ENCODE peak calls at places on chromosomes 4 and X, in seven cellular contexts. One of them, this sample, is unnamed.

GRCh38 chrX:4253092-4253491 is 539.6 kb upstream of the PRKX start:
- ATAC-seq in CD8-positive, alpha-beta T cell: no peak
- ATAC-seq in HepG2: no peak
- ATAC-seq in T-helper 17 cell: no peak
- ATAC-seq in left colon: no peak
- ATAC-seq in K562: no peak
- ATAC-seq in omental fat pad: no peak
- ATAC-seq in this sample: no peak

GRCh38 chr4:77994194-77994721 is 62.9 kb upstream of the FRAS1 start:
- ATAC-seq in CD8-positive, alpha-beta T cell: peak; percentile 29
- ATAC-seq in HepG2: peak; percentile 95
- ATAC-seq in T-helper 17 cell: peak; percentile 32
- ATAC-seq in omental fat pad: peak; percentile 78
- ATAC-seq in left colon: peak; percentile 70
- ATAC-seq in K562: peak; percentile 92
- ATAC-seq in this sample: peak; percentile 51

GRCh38 chrX:85573801-85574200 is 194.3 kb upstream of the POF1B start:
- ATAC-seq in left colon: no peak
- ATAC-seq in HepG2: no peak
- ATAC-seq in T-helper 17 cell: no peak
- ATAC-seq in omental fat pad: no peak
- ATAC-seq in CD8-positive, alpha-beta T cell: no peak
- ATAC-seq in K562: no peak
- ATAC-seq in this sample: no peak

GRCh38 chrX:119155416-119156035 is 27.9 kb upstream of the KIAA1210 start:
- ATAC-seq in HepG2: no peak
- ATAC-seq in CD8-positive, alpha-beta T cell: no peak
- ATAC-seq in K562: peak; percentile 39
- ATAC-seq in T-helper 17 cell: no peak
- ATAC-seq in left colon: peak; percentile 100
- ATAC-seq in omental fat pad: peak; percentile 84
- ATAC-seq in this sample: no peak

GRCh38 chr4:99945718-99946345 is 586 bp downstream of the DNAJB14 start:
- ATAC-seq in CD8-positive, alpha-beta T cell: no peak
- ATAC-seq in left colon: peak; percentile 12
- ATAC-seq in HepG2: peak; percentile 41
- ATAC-seq in T-helper 17 cell: no peak
- ATAC-seq in omental fat pad: peak; percentile 38
- ATAC-seq in K562: peak; percentile 16
- ATAC-seq in this sample: no peak

GRCh38 chrX:111168314-111168713 is 72.3 kb downstream of the PAK3 start:
- ATAC-seq in K562: peak; percentile 52
- ATAC-seq in left colon: no peak
- ATAC-seq in CD8-positive, alpha-beta T cell: no peak
- ATAC-seq in HepG2: no peak
- ATAC-seq in omental fat pad: no peak
- ATAC-seq in T-helper 17 cell: no peak
- ATAC-seq in this sample: no peak

GRCh38 chr4:85431881-85432280 is 43.1 kb upstream of the ARHGAP24 start:
- ATAC-seq in omental fat pad: no peak
- ATAC-seq in HepG2: no peak
- ATAC-seq in left colon: no peak
- ATAC-seq in K562: no peak
- ATAC-seq in T-helper 17 cell: no peak
- ATAC-seq in CD8-positive, alpha-beta T cell: no peak
- ATAC-seq in this sample: no peak

GRCh38 chrX:87873347-87873941 is 355.8 kb downstream of the KLHL4 start:
- ATAC-seq in omental fat pad: no peak
- ATAC-seq in T-helper 17 cell: no peak
- ATAC-seq in CD8-positive, alpha-beta T cell: no peak
- ATAC-seq in left colon: no peak
- ATAC-seq in HepG2: peak; percentile 32
- ATAC-seq in K562: no peak
- ATAC-seq in this sample: no peak

GRCh38 chrX:116289592-116289991 is 119.0 kb downstream of the AGTR2 start:
- ATAC-seq in K562: no peak
- ATAC-seq in omental fat pad: no peak
- ATAC-seq in HepG2: no peak
- ATAC-seq in left colon: no peak
- ATAC-seq in CD8-positive, alpha-beta T cell: no peak
- ATAC-seq in T-helper 17 cell: no peak
- ATAC-seq in this sample: no peak

GRCh38 chrX:22095306-22095705 is 63.2 kb downstream of the PHEX start:
- ATAC-seq in left colon: peak; percentile 70
- ATAC-seq in HepG2: no peak
- ATAC-seq in K562: no peak
- ATAC-seq in omental fat pad: peak; percentile 41
- ATAC-seq in T-helper 17 cell: no peak
- ATAC-seq in CD8-positive, alpha-beta T cell: no peak
- ATAC-seq in this sample: peak; percentile 90

GRCh38 chrX:139187738-139188137 is 342.8 kb upstream of the F9 start:
- ATAC-seq in HepG2: no peak
- ATAC-seq in omental fat pad: no peak
- ATAC-seq in T-helper 17 cell: no peak
- ATAC-seq in left colon: no peak
- ATAC-seq in CD8-positive, alpha-beta T cell: no peak
- ATAC-seq in K562: no peak
- ATAC-seq in this sample: no peak

GRCh38 chr4:153502584-153502983 is 36.4 kb downstream of the TMEM131L start:
- ATAC-seq in HepG2: no peak
- ATAC-seq in CD8-positive, alpha-beta T cell: no peak
- ATAC-seq in T-helper 17 cell: no peak
- ATAC-seq in left colon: no peak
- ATAC-seq in K562: no peak
- ATAC-seq in omental fat pad: no peak
- ATAC-seq in this sample: no peak

GRCh38 chrX:95058815-95059214 is 1384.8 kb downstream of the FAM133A start:
- ATAC-seq in omental fat pad: no peak
- ATAC-seq in HepG2: no peak
- ATAC-seq in K562: no peak
- ATAC-seq in left colon: no peak
- ATAC-seq in T-helper 17 cell: no peak
- ATAC-seq in CD8-positive, alpha-beta T cell: no peak
- ATAC-seq in this sample: no peak

GRCh38 chr4:1293981-1294380 is 4.3 kb downstream of the MAEA start:
- ATAC-seq in CD8-positive, alpha-beta T cell: no peak
- ATAC-seq in omental fat pad: no peak
- ATAC-seq in K562: no peak
- ATAC-seq in T-helper 17 cell: no peak
- ATAC-seq in left colon: no peak
- ATAC-seq in HepG2: no peak
- ATAC-seq in this sample: no peak

GRCh38 chr4:4302416-4302815 is 12.4 kb downstream of the ZBTB49 start:
- ATAC-seq in left colon: no peak
- ATAC-seq in K562: no peak
- ATAC-seq in omental fat pad: no peak
- ATAC-seq in T-helper 17 cell: no peak
- ATAC-seq in CD8-positive, alpha-beta T cell: no peak
- ATAC-seq in HepG2: no peak
- ATAC-seq in this sample: no peak

GRCh38 chr4:24169956-24170355 is 280.1 kb upstream of the PPARGC1A start:
- ATAC-seq in T-helper 17 cell: no peak
- ATAC-seq in omental fat pad: no peak
- ATAC-seq in K562: no peak
- ATAC-seq in left colon: no peak
- ATAC-seq in CD8-positive, alpha-beta T cell: no peak
- ATAC-seq in HepG2: no peak
- ATAC-seq in this sample: no peak

GRCh38 chr4:48858130-48858529 is 27.2 kb downstream of the OCIAD1 start:
- ATAC-seq in HepG2: no peak
- ATAC-seq in K562: no peak
- ATAC-seq in left colon: no peak
- ATAC-seq in CD8-positive, alpha-beta T cell: no peak
- ATAC-seq in T-helper 17 cell: no peak
- ATAC-seq in omental fat pad: no peak
- ATAC-seq in this sample: no peak

GRCh38 chrX:150582338-150582948 is 14.0 kb downstream of the MTM1 start:
- ATAC-seq in HepG2: peak; percentile 75
- ATAC-seq in left colon: peak; percentile 59
- ATAC-seq in CD8-positive, alpha-beta T cell: no peak
- ATAC-seq in K562: no peak
- ATAC-seq in omental fat pad: no peak
- ATAC-seq in T-helper 17 cell: no peak
- ATAC-seq in this sample: no peak

GRCh38 chr4:7800410-7800809 is 139.3 kb downstream of the AFAP1 start:
- ATAC-seq in HepG2: no peak
- ATAC-seq in K562: no peak
- ATAC-seq in CD8-positive, alpha-beta T cell: no peak
- ATAC-seq in T-helper 17 cell: no peak
- ATAC-seq in omental fat pad: no peak
- ATAC-seq in left colon: no peak
- ATAC-seq in this sample: no peak

GRCh38 chr4:43325220-43325967 is 432.9 kb downstream of the GRXCR1 start:
- ATAC-seq in K562: no peak
- ATAC-seq in T-helper 17 cell: no peak
- ATAC-seq in left colon: no peak
- ATAC-seq in CD8-positive, alpha-beta T cell: no peak
- ATAC-seq in HepG2: no peak
- ATAC-seq in omental fat pad: no peak
- ATAC-seq in this sample: no peak

This sample was measured in gastroesophageal sphincter.